ENCODE peak calls at places on chromosome 1, in eight cellular contexts. M is GM12891, D is A549, G is heart left ventricle, X is transverse colon, L is NB4, Z is endothelial cell of umbilical vein, S is IMR-90. V is an unnamed sample.
A peak's percentile ranks its signal among the peaks of the same experiment; 100 is the strongest.

GRCh38 chr1:56190975-56191768 is 388.2 kb downstream of the PLPP3 start:
- DNase-seq in D (no peak), Z (no peak), X (no peak), S (peak; percentile 57), G (no peak), L (no peak), M (no peak), V (no peak)

GRCh38 chr1:119861547-119861946 is 34.8 kb downstream of the ADAM30 start:
- DNase-seq in L (no peak), G (no peak), S (no peak), Z (no peak), D (no peak), X (no peak), M (no peak), V (no peak)

GRCh38 chr1:225201447-225201846 is 226.4 kb downstream of the LBR start:
- DNase-seq in X (no peak), D (no peak), Z (no peak), M (no peak), L (no peak), G (no peak), S (no peak), V (no peak)

GRCh38 chr1:17663646-17664045 is 91.5 kb upstream of the ACTL8 start:
- DNase-seq in Z (no peak), S (no peak), L (no peak), M (no peak), D (no peak), G (no peak), X (no peak), V (no peak)

GRCh38 chr1:91924146-91924545 is 25.1 kb upstream of the BRDT start:
- DNase-seq in M (no peak), G (no peak), X (no peak), L (no peak), D (no peak), Z (peak; percentile 37), S (peak; percentile 91), V (no peak)

GRCh38 chr1:35477870-35478269 is 79.3 kb downstream of the KIAA0319L start:
- DNase-seq in M (no peak), Z (no peak), S (no peak), G (no peak), L (no peak), X (no peak), D (no peak), V (no peak)

GRCh38 chr1:178376008-178376407 is 120.8 kb downstream of the CLEC20A start:
- DNase-seq in M (no peak), G (no peak), S (no peak), L (no peak), X (no peak), D (no peak), Z (no peak), V (no peak)

GRCh38 chr1:48182441-48182840 is 40.1 kb upstream of the SLC5A9 start:
- DNase-seq in L (no peak), G (no peak), Z (no peak), M (no peak), D (no peak), X (no peak), S (no peak), V (no peak)

GRCh38 chr1:145714524-145715111 is 4.7 kb upstream of the CD160 start:
- DNase-seq in G (peak; percentile 70), D (no peak), S (no peak), X (no peak), Z (no peak), M (no peak), L (no peak), V (no peak)

GRCh38 chr1:145708063-145708462 is 895 bp upstream of the PDZK1 start:
- DNase-seq in M (no peak), G (no peak), L (no peak), D (no peak), X (no peak), S (peak; percentile 66), Z (no peak), V (no peak)

GRCh38 chr1:145707183-145707867 is at the start of gene PDZK1:
- DNase-seq in M (no peak), X (no peak), S (no peak), Z (no peak), L (no peak), D (no peak), G (no peak), V (no peak)

GRCh38 chr1:145710291-145711027 is 3.3 kb upstream of the PDZK1 start:
- DNase-seq in M (no peak), L (no peak), X (no peak), Z (no peak), D (no peak), G (no peak), S (no peak), V (no peak)

GRCh38 chr1:145711213-145711651 is 4.1 kb upstream of the PDZK1 start:
- DNase-seq in S (no peak), X (peak; percentile 14), L (no peak), M (no peak), D (no peak), G (no peak), Z (no peak), V (no peak)
- TF ChIP-seq POLR2A in S (no peak), X (no peak), L (no peak), M (no peak), D (no peak), G (no peak), Z (no peak), V (no peak)

DNA sequence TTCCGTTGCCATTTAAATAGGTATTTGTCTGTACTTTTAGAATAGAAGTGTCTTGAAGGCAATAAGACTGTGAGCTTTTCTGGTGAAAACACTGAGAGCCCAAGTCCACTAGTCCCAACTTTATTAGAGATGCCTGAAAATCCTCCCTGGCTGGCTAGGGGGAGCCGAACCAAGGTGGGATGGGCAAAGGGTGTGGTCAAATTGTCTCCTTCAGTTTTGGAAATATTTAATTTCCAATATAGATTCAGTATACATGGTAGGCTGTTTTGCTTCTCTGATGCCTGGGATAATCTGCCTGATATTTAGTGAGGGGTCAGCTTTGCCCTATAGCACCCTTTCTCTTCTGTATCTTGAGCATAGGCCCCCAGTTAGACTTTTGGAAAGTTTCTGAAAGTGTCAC is 3.5 kb downstream of the ROR1 start:
- DNase-seq in Z (no peak), G (no peak), M (no peak), L (no peak), S (no peak), X (no peak), D (no peak), V (no peak)
- TF ChIP-seq POLR2A in Z (no peak), G (no peak), M (no peak), L (no peak), S (no peak), X (no peak), D (no peak), V (no peak)

GRCh38 chr1:24958766-24959622 is 28.9 kb upstream of the RUNX3 start:
- DNase-seq in X (no peak), S (no peak), M (no peak), Z (no peak), L (no peak), G (no peak), D (no peak), V (no peak)

GRCh38 chr1:24961334-24961733 is 31.3 kb upstream of the RUNX3 start:
- DNase-seq in X (no peak), S (no peak), D (no peak), G (no peak), M (no peak), Z (no peak), L (no peak), V (no peak)

GRCh38 chr1:24957808-24958752 is 28.0 kb upstream of the RUNX3 start:
- DNase-seq in G (no peak), M (no peak), X (no peak), Z (no peak), D (no peak), L (peak; percentile 40), S (no peak), V (no peak)

GRCh38 chr1:24960071-24960801 is 30.2 kb upstream of the RUNX3 start:
- DNase-seq in D (no peak), Z (no peak), X (no peak), L (no peak), S (no peak), G (no peak), M (no peak), V (no peak)

DNA sequence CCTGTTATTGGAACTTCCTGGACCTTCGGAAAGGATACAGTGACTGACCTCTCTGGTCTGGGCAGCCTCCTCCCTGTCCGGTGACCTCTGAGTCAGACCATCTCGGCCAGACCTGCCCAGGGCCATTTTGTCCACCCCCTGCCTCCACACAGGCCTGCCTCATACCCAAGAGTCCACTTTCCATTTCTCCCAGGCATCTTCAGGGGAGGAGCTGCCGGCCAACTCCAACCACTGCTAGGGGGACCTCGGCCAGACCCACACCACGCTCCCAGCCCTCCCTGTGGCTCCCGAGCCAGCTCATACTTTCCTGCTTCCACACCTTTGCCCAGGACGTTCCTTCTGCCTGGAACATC is 29.5 kb upstream of the RUNX3 start:
- DNase-seq in Z (no peak), L (no peak), D (no peak), S (no peak), G (no peak), X (no peak), M (no peak), V (no peak)
- TF ChIP-seq POLR2A in Z (no peak), L (no peak), D (no peak), S (no peak), G (no peak), X (no peak), M (no peak), V (no peak)

GRCh38 chr1:52404975-52405338 is 555 bp downstream of the PRPF38A start:
- DNase-seq in S (no peak), L (no peak), G (no peak), Z (no peak), M (no peak), D (no peak), X (no peak), V (no peak)

GRCh38 chr1:52402860-52403240 is 1.4 kb downstream of the ORC1 start:
- DNase-seq in S (no peak), X (no peak), L (no peak), D (no peak), Z (no peak), G (no peak), M (no peak), V (peak; percentile 54)

GRCh38 chr1:52403566-52404115 is 582 bp downstream of the ORC1 start:
- DNase-seq in G (no peak), D (peak; percentile 57), M (peak; percentile 36), X (peak; percentile 42), S (peak; percentile 84), L (peak; percentile 86), Z (peak; percentile 69), V (peak; percentile 93)

GRCh38 chr1:52400131-52400530 is 4.1 kb downstream of the ORC1 start:
- DNase-seq in D (no peak), L (no peak), X (no peak), S (no peak), Z (no peak), G (no peak), M (no peak), V (no peak)

DNA sequence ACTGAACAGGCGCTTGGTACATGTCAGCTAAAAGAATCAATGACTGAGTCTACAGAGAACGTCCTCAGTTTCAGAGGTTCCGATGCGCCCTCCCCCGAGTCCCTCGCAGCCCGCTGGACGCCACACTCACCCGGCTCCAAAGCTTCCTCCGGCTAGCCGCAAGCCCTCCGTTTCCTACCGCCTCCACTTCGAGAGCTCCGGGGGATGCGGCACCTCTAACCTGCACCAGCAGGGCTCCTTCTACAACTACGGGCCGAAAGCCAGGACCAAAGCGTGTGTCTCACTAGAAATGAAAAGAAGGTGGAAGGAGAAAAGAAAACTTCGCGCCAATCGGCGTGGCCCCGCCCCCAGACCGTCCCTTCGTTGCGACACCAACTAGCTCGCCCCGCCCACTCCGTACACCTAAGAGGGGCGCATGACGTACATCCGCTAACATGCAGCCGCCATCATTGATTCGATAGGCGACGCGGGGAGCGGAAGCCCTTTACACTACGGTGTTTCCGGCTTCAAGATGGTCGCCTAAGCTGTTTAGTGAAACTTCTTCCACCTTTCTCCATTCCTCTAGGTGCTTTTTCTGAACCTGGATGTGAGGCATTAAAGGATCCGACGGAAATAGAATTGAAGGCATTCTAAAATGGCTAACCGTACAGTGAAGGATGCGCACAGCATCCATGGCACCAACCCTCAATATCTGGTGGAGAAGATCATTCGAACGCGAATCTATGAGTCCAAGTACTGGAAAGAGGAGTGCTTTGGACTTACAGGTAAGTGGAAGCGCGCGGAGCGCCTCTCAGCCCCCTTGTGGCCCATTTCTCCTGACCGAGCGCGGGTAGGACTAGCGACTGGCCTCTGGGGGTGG is at the start of the genes ORC1 and PRPF38A:
- DNase-seq in G (peak; percentile 98), D (peak; percentile 85), S (peak; percentile 97), M (peak; percentile 73), Z (peak; percentile 97), L (peak; percentile 96), X (peak; percentile 99), V (peak; percentile 99)
- TF ChIP-seq POLR2A in G (peak; percentile 48), D (peak; percentile 48), S (peak; percentile 88), M (peak; percentile 94), Z (peak; percentile 82), L (peak; percentile 75), X (peak; percentile 80), V (peak; percentile 95)

V was measured in erythroblast.